ENCODE peak calls at places on chromosome 10, in six cellular contexts. K is A549, Q is astrocyte of the cerebellum, W is astrocyte, C is Calu3, D is IMR-90. T is an unnamed sample.

GRCh38 chr10:119803264-119803663 is 69.4 kb downstream of the MCMBP start:
- DNase-seq in D (peak; percentile 73), C (no peak), K (no peak), Q (no peak), W (peak; percentile 75), T (no peak)

GRCh38 chr10:33697016-33697415 is 362.5 kb upstream of the NRP1 start:
- DNase-seq in K (no peak), C (no peak), D (peak; percentile 25), Q (no peak), W (no peak), T (no peak)

GRCh38 chr10:72037266-72037665 is 51.1 kb downstream of the SPOCK2 start:
- DNase-seq in K (no peak), D (no peak), Q (no peak), W (no peak), C (no peak), T (no peak)

GRCh38 chr10:118960166-118961090 is 69.1 kb upstream of the NANOS1 start:
- DNase-seq in D (no peak), W (no peak), Q (no peak), C (no peak), K (no peak), T (no peak)

GRCh38 chr10:58358314-58358933 is 23.6 kb downstream of the UBE2D1 start:
- DNase-seq in K (no peak), Q (no peak), D (no peak), C (no peak), W (no peak), T (no peak)

GRCh38 chr10:64115913-64116643 is 594.9 kb downstream of the REEP3 start:
- DNase-seq in C (peak; percentile 54), W (no peak), D (no peak), Q (no peak), K (peak; percentile 6), T (no peak)

GRCh38 chr10:127148066-127148932 is 48.1 kb downstream of the INSYN2A start:
- DNase-seq in C (peak; percentile 12), K (peak; percentile 43), W (peak; percentile 90), D (peak; percentile 91), Q (peak; percentile 88), T (no peak)

GRCh38 chr10:70462349-70462984 is 16.1 kb upstream of the PALD1 start:
- DNase-seq in Q (no peak), W (no peak), K (no peak), C (peak; percentile 66), D (no peak), T (no peak)

GRCh38 chr10:7409045-7409731 is 1.6 kb downstream of the SFMBT2 start:
- DNase-seq in K (peak; percentile 46), Q (no peak), C (no peak), D (no peak), W (no peak), T (no peak)

GRCh38 chr10:10872035-10872673 is 145.5 kb upstream of the CELF2 start:
- DNase-seq in C (no peak), W (peak; percentile 98), Q (peak; percentile 87), K (no peak), D (peak; percentile 96), T (no peak)

GRCh38 chr10:88092975-88093374 is 229.6 kb downstream of the PTEN start:
- DNase-seq in K (no peak), W (no peak), D (no peak), Q (no peak), C (no peak), T (no peak)

GRCh38 chr10:11285171-11285570 is 267.5 kb downstream of the CELF2 start:
- DNase-seq in C (no peak), D (no peak), W (no peak), Q (no peak), K (no peak), T (no peak)

GRCh38 chr10:89887830-89888229 is 186.4 kb downstream of the KIF20B start:
- DNase-seq in Q (no peak), K (no peak), C (no peak), W (no peak), D (no peak), T (no peak)

GRCh38 chr10:127309609-127310008 is 113.2 kb upstream of the INSYN2A start:
- DNase-seq in C (no peak), W (no peak), Q (no peak), D (peak; percentile 43), K (no peak), T (no peak)

GRCh38 chr10:4633776-4634175 is 192.2 kb upstream of the AKR1E2 start:
- DNase-seq in K (no peak), Q (no peak), W (no peak), D (no peak), C (no peak), T (no peak)

GRCh38 chr10:8296742-8297101 is 242.2 kb downstream of the GATA3 start:
- DNase-seq in Q (no peak), W (no peak), D (no peak), C (no peak), K (no peak), T (no peak)

GRCh38 chr10:24456319-24456718 is 247.4 kb downstream of the KIAA1217 start:
- DNase-seq in Q (peak; percentile 78), C (no peak), K (no peak), D (peak; percentile 98), W (peak; percentile 98), T (no peak)

GRCh38 chr10:79942261-79943185 is 6.4 kb downstream of the SFTPD start:
- DNase-seq in D (no peak), C (no peak), K (no peak), W (no peak), Q (no peak), T (peak; percentile 87)

GRCh38 chr10:113273877-113274829 is 278.7 kb upstream of the HABP2 start:
- DNase-seq in Q (peak; percentile 45), K (no peak), C (no peak), W (peak; percentile 13), D (no peak), T (no peak)

GRCh38 chr10:126561499-126562208 is 108.8 kb downstream of the C10orf90 start:
- DNase-seq in C (no peak), W (peak; percentile 21), D (no peak), K (no peak), Q (no peak), T (peak; percentile 55)

GRCh38 chr10:50992356-50992866 is 81.9 kb upstream of the PRKG1 start:
- DNase-seq in W (no peak), K (no peak), D (peak; percentile 31), C (no peak), Q (no peak), T (no peak)

GRCh38 chr10:22244001-22244400 is 26.2 kb upstream of the EBLN1 start:
- DNase-seq in D (no peak), Q (no peak), K (no peak), W (no peak), C (peak; percentile 11), T (no peak)

DNA sequence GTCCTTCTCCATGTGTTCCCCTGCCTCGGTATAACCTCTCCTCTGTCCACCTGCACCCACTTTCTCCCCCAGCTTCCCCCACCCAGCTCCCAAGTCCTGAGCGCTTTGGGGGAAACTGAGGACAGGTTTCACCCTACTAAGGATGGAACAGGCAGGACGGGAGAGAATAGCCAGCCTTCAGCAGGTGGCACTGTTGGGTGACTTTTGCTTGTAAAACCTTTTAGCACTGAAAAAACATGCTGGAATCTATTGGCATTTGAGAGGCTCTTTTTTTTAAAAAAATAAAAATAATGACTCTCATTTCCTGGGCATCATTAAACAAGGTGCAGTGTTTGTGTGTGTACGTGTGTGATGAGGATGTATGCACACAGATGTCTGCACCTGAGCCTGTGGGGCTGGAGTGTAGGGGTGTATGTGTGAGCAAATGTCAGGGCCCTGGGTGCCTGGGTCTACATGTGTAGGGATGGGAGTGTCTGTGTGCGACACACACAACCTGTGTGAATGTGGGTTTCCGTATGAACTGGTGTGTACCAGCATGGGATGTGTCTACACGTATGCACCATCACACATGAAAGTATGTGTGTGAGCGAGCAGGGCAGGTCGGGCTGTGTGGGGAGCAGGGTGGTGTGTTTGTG is 177.9 kb downstream of the RPS24 start:
- DNase-seq in D (peak; percentile 67), K (peak; percentile 38), C (peak; percentile 34), Q (peak; percentile 51), W (peak; percentile 24), T (no peak)
- TF ChIP-seq CTCF in D (peak; percentile 81), K (peak; percentile 74), C (peak; percentile 30), Q (peak; percentile 83), W (peak; percentile 64), T (peak; percentile 50)

GRCh38 chr10:97894092-97894491 is 44.4 kb downstream of the GOLGA7B start:
- DNase-seq in C (no peak), W (no peak), Q (no peak), D (no peak), K (no peak), T (no peak)

GRCh38 chr10:97896756-97897155 is 47.1 kb downstream of the GOLGA7B start:
- DNase-seq in D (no peak), C (no peak), Q (no peak), W (no peak), K (no peak), T (no peak)

GRCh38 chr10:97895915-97896314 is 46.3 kb downstream of the GOLGA7B start:
- DNase-seq in Q (no peak), W (no peak), D (no peak), C (no peak), K (no peak), T (no peak)

GRCh38 chr10:97892961-97893360 is 43.3 kb downstream of the GOLGA7B start:
- DNase-seq in Q (no peak), C (no peak), K (no peak), W (no peak), D (no peak), T (no peak)

GRCh38 chr10:97895084-97895483 is 45.4 kb downstream of the GOLGA7B start:
- DNase-seq in W (no peak), K (no peak), Q (no peak), D (no peak), C (no peak), T (no peak)
- TF ChIP-seq CTCF in W (no peak), K (no peak), Q (no peak), D (no peak), C (no peak), T (no peak)

DNA sequence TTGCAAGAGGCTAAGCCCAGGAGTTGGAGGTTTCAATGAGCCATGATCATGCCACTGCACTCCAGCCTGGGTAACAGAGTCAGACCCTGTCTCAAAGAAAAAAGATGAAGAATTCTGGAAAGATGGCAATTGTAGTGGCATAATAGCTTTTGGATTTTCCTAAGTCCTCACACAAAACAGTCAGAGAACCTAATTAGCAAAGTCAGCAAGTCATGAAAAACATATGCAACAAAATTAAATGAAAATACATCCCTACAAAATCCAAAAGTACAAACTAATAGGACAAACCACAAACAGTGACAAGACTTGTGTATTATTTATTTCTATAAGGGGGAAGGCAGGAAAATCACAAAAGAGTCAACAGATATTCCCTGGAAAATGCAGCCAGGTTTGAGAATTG is 362.3 kb upstream of the PLXDC2 start:
- DNase-seq in K (no peak), D (no peak), Q (no peak), C (no peak), W (no peak), T (no peak)
- TF ChIP-seq CTCF in K (no peak), D (no peak), Q (no peak), C (no peak), W (no peak), T (no peak)

GRCh38 chr10:103492655-103493261 is 747 bp upstream of the NEURL1 start:
- DNase-seq in Q (no peak), W (no peak), C (no peak), D (no peak), K (no peak), T (no peak)

GRCh38 chr10:103490986-103491314 is 2.6 kb upstream of the NEURL1 start:
- DNase-seq in Q (no peak), D (no peak), C (no peak), W (no peak), K (no peak), T (no peak)

GRCh38 chr10:103493911-103494877 is 689 bp downstream of the NEURL1 start:
- DNase-seq in C (no peak), D (no peak), W (no peak), Q (no peak), K (no peak), T (no peak)

GRCh38 chr10:103493362-103493871 is at the start of gene NEURL1:
- DNase-seq in K (no peak), Q (no peak), D (no peak), W (no peak), C (no peak), T (no peak)

GRCh38 chr10:103491729-103492364 is 1.7 kb upstream of the NEURL1 start:
- DNase-seq in D (peak; percentile 98), W (peak; percentile 92), Q (peak; percentile 62), K (peak; percentile 68), C (no peak), T (no peak)
- TF ChIP-seq CTCF in D (no peak), W (no peak), Q (no peak), K (no peak), C (no peak), T (no peak)

T was measured in esophagus muscularis mucosa.